ENCODE peak calls at places on chromosomes 11 and 22, in four cellular contexts. One of them, this sample, is unnamed.

GRCh38 chr11:7600205-7600775 is 73.0 kb downstream of the CYB5R2 start:
- DNase-seq in activated CD8-positive, alpha-beta T cell treated with anti-CD3 and anti-CD28 coated beads for 36 hours: no peak
- DNase-seq in substantia nigra: peak
- DNase-seq in NCI-H1417: no peak
- DNase-seq in this sample: no peak

GRCh38 chr11:68763181-68763721 is 11.9 kb upstream of the TESMIN start:
- DNase-seq in NCI-H1417: peak
- DNase-seq in substantia nigra: no peak
- DNase-seq in activated CD8-positive, alpha-beta T cell treated with anti-CD3 and anti-CD28 coated beads for 36 hours: no peak
- DNase-seq in this sample: no peak

GRCh38 chr22:31738566-31738965 is 11.4 kb downstream of the PRR14L start:
- DNase-seq in substantia nigra: no peak
- DNase-seq in NCI-H1417: no peak
- DNase-seq in activated CD8-positive, alpha-beta T cell treated with anti-CD3 and anti-CD28 coated beads for 36 hours: no peak
- DNase-seq in this sample: no peak

GRCh38 chr11:29963796-29964195 is 53.0 kb downstream of the KCNA4 start:
- DNase-seq in NCI-H1417: no peak
- DNase-seq in activated CD8-positive, alpha-beta T cell treated with anti-CD3 and anti-CD28 coated beads for 36 hours: no peak
- DNase-seq in substantia nigra: no peak
- DNase-seq in this sample: no peak

GRCh38 chr11:76723548-76723947 is 53.0 kb upstream of the LRRC32 start:
- DNase-seq in substantia nigra: no peak
- DNase-seq in activated CD8-positive, alpha-beta T cell treated with anti-CD3 and anti-CD28 coated beads for 36 hours: no peak
- DNase-seq in NCI-H1417: no peak
- DNase-seq in this sample: no peak

GRCh38 chr22:18056161-18056666 is 21.6 kb upstream of the PEX26 start:
- DNase-seq in NCI-H1417: peak
- DNase-seq in activated CD8-positive, alpha-beta T cell treated with anti-CD3 and anti-CD28 coated beads for 36 hours: no peak
- DNase-seq in substantia nigra: peak
- DNase-seq in this sample: no peak

GRCh38 chr11:9550209-9550628 is 23.3 kb upstream of the WEE1 start:
- DNase-seq in substantia nigra: no peak
- DNase-seq in NCI-H1417: no peak
- DNase-seq in activated CD8-positive, alpha-beta T cell treated with anti-CD3 and anti-CD28 coated beads for 36 hours: no peak
- DNase-seq in this sample: no peak

GRCh38 chr22:40919446-40919845 is 31.7 kb upstream of the RBX1 start:
- DNase-seq in substantia nigra: no peak
- DNase-seq in activated CD8-positive, alpha-beta T cell treated with anti-CD3 and anti-CD28 coated beads for 36 hours: no peak
- DNase-seq in NCI-H1417: no peak
- DNase-seq in this sample: no peak

This sample was measured in NCI-H1105.